ENCODE peak calls at places on chromosomes 11 and 22, in six cellular contexts. O is pancreas; R is CD8-positive, alpha-beta memory T cell; D is colonic mucosa; H is GM23248; I is stomach. T is an unnamed sample. For H3K27me3 and H3K4me1, the result is how much of the 10 kb centered on the place peaks cover.

GRCh38 chr11:94740975-94741707 is 27.0 kb upstream of the AMOTL1 start:
- DNase-seq in O (peak), R (no peak), D (no peak), H (peak), I (no peak), T (no peak)

GRCh38 chr11:102317099-102317767 is at the start of gene BIRC3:
- DNase-seq in O (peak), R (peak), D (peak), H (peak), I (peak), T (peak)

GRCh38 chr22:41555325-41555724 is 5.5 kb upstream of the CSDC2 start:
- DNase-seq in O (no peak), R (no peak), D (no peak), H (no peak), I (no peak), T (no peak)

GRCh38 chr11:78354741-78355705 is 62.6 kb downstream of the GAB2 start:
- DNase-seq in O (no peak), R (no peak), D (no peak), H (peak), I (no peak), T (peak)

GRCh38 chr11:27347949-27348879 is 14.8 kb downstream of the CCDC34 start:
- DNase-seq in O (no peak), R (no peak), D (no peak), H (no peak), I (no peak), T (no peak)

GRCh38 chr22:45887202-45888131 is 89.5 kb downstream of the WNT7B start:
- DNase-seq in O (peak), R (peak), D (no peak), H (no peak), I (peak), T (peak)

GRCh38 chr11:36465449-36466163 is 44.5 kb downstream of the TRAF6 start:
- DNase-seq in O (no peak), R (no peak), D (no peak), H (peak), I (no peak), T (no peak)

GRCh38 chr11:20854214-20854613 is 184.8 kb downstream of the NELL1 start:
- DNase-seq in O (no peak), R (no peak), D (no peak), H (no peak), I (no peak), T (no peak)

GRCh38 chr11:117859061-117859460 is 17.4 kb downstream of the FXYD6 start:
- DNase-seq in O (no peak), R (no peak), D (no peak), H (no peak), I (peak), T (no peak)

DNA sequence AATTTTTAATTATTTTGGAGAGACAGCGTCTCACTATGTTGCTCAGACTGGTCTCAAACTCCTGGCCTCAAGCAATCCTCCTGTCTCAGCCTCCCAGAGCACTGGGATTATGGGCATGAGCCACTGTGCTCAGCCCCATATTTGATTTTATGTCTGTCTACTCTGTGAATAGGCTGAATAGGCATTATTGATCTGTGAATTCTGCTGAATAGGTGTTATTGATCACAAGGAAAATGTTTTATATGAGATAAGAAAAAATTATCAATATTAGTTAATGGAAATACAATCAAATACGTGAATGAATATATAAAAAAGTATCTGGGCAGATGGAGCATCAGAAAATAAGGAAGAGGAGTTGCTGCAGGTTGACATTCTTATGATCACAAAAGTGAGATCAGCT is 483.4 kb upstream of the LARGE1 start:
- DNase-seq in O (no peak), R (no peak), D (no peak), H (no peak), I (no peak), T (no peak)
- H3K27me3 ChIP-seq in O (under half), R (under half), D (under half), H (under half), I (under half), T (under half)

DNA sequence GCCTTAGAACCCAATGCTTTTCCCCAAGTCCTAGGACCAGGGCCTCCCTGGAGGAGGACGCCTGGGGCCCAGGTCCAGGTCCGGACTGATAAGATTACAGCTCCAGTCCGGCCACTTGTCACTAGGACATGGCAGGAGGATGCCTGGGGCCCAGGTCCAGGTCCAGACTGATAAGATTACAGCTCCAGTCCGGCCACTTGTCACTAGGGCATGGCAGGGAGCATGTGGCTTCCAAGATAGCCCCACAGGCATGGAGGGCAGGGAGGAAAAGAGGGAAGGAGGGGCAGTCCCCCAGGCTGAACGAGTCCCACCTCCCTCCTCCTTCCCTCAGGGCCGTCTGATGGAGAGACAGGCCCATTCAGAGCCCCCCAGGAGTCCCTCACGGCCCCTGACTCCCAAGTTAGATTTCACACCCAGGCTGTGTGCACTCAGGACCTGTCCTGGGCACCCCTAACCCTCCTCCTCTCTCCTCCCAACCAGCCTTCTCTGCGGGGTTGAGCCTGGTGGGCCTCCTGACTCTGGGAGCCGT is 1.9 kb downstream of the TSPAN32 start:
- DNase-seq in O (peak), R (no peak), D (no peak), H (no peak), I (peak), T (no peak)
- H3K4me1 ChIP-seq in O (under half), R (half or more), D (under half), H (under half), I (half or more), T (under half)

GRCh38 chr11:65586247-65586630 is 9.4 kb downstream of the KCNK7 start:
- DNase-seq in O (no peak), R (no peak), D (no peak), H (no peak), I (no peak), T (no peak)

GRCh38 chr11:65586676-65587075 is 8.9 kb downstream of the KCNK7 start:
- DNase-seq in O (no peak), R (no peak), D (no peak), H (no peak), I (no peak), T (no peak)

GRCh38 chr11:65584723-65585171 is 8.9 kb downstream of the EHBP1L1 start:
- DNase-seq in O (no peak), R (no peak), D (no peak), H (no peak), I (no peak), T (no peak)

GRCh38 chr11:65584102-65584501 is 8.2 kb downstream of the EHBP1L1 start:
- DNase-seq in O (no peak), R (no peak), D (no peak), H (no peak), I (no peak), T (no peak)

DNA sequence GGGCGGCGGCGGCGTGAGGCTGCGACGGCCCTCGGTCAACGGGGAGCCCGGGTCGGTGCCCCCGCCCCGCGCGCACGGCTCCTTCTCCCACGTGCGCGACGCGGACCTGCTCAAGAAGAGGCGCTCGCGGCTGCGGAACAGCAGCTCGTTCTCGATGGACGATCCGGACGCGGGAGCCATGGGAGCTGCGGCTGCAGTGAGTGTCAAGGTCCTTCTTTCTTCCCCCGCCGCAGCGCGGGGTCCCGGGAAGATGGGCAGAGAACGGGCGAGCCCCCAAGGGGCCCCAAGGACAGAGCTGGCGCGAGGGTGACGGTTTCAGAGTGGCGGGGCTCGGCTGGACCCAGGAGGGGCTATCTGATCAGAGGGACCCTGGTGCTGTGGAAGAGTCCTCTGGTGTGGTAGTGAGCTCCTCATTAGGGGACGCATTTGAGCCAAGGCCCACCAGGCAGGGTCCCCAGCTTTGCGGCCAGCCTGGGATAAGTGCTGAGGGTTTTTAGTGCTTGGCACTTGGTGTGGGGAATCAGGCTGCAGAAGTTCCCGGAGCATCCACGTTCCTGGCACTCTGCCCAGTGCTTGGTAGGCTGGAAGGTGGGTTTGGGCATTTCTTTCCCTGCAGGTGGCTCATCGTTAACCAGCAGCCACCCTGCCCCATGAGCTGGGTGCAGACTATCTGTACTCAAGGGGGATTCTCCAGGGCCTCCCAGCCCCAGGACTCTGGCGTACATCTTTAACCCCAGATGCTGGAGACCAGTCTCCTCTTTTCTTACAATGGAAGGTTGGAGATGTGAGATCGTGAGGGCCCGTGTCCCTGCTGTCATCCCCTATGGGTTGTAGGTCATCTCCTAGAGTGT is 9.8 kb downstream of the EHBP1L1 start:
- DNase-seq in O (no peak), R (no peak), D (no peak), H (no peak), I (no peak), T (no peak)
- H3K4me3 ChIP-seq in O (no peak), R (no peak), D (no peak), H (no peak), I (no peak), T (no peak)

GRCh38 chr11:119952441-119952840 is 185.5 kb downstream of the TRIM29 start:
- DNase-seq in O (no peak), R (no peak), D (no peak), H (no peak), I (no peak), T (no peak)
- H3K27me3 ChIP-seq in O (under half), R (under half), D (under half), H (half or more), I (under half), T (under half)

DNA sequence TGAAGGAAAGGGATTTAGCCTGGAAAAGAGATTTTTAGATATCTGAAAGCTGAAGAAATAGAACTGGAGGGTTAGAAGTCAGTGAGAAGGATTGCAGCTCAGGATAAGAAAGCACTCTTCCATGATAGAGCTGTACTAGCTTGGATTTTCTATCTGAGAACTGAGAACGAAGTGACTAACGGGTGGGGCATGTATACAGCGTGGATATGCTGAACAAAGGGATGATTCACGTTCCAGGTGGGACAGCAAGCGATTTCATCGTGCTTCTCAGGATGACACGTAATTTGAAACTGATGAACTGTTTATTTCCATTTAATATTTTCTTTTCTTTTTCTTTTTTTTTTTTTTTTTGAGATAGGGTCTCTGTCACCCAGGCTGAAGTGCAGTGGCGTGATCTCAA is 53.0 kb downstream of the GRAMD1B start:
- DNase-seq in O (no peak), R (no peak), D (no peak), H (peak), I (no peak), T (no peak)
- H3K4me1 ChIP-seq in O (under half), R (under half), D (under half), H (under half), I (under half), T (under half)

GRCh38 chr11:58471892-58472291 is 29.9 kb upstream of the OR5B12 start:
- DNase-seq in O (no peak), R (no peak), D (no peak), H (no peak), I (no peak), T (no peak)

GRCh38 chr11:58465690-58466089 is 23.7 kb upstream of the OR5B12 start:
- DNase-seq in O (no peak), R (no peak), D (no peak), H (peak), I (no peak), T (no peak)

GRCh38 chr11:58466293-58466692 is 24.3 kb upstream of the OR5B12 start:
- DNase-seq in O (no peak), R (no peak), D (no peak), H (peak), I (no peak), T (no peak)
- H3K4me3 ChIP-seq in O (no peak), R (no peak), D (no peak), H (no peak), I (no peak), T (no peak)

DNA sequence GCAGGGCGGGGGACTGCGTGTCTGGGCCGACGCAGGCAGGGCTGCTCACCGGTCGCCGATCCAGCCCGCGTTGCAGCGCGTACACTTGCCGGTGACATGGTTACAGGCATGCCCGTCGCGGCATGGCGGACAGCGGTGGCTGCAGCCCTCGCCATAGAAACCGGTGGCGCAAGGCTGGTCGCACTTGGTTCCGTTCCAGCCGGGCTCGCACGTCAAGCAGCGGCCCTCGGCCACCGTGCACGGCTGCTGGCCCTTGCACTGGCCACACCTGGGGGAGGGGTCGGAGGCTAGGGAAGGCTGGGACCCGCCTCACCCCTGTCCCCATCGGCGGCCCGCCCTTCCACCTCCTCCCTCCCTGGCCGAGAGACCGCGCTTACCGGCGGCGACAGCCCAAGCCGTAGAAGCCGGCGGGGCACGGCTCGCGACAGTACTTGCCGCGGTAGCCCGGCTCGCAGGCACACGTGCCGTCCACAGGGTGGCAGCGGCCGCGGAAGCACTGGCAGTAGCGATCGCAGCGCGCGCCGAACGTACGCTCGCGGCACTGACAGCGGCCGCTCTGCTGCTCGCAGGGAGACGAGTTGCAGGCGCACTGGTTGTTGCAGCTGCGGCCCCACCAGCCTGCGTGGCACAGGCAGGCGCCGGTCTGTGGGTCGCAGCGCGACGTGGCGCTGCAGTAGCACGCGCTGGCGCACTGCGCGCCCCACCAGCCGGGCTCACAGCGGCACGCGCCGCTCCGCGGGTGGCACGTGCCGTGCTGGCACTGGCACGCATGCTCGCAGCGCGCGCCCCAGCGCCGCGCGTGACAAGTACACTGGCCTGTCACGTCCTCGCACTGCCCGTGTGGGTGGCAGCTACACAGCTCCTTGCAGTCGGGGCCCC is 6.7 kb downstream of the SCARF2 start:
- DNase-seq in O (no peak), R (peak), D (peak), H (peak), I (peak), T (no peak)
- H3K27me3 ChIP-seq in O (under half), R (under half), D (half or more), H (under half), I (half or more), T (under half)

DNA sequence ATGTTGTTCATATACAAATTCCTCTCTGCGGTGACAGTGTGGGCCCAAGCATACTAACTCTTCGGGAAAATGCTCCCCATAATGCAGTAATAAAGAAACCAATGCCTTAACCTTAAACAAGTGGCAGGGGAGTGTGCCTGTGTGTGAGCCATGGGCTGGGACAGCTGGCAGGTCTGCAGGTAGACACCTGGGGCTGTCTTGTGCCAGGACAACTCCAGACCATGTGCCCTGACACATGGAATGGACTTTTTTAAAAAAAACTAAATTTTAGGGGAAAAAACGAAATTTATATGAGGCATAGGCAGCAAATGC is 70.9 kb downstream of the ETS1 start:
- DNase-seq in O (no peak), R (no peak), D (no peak), H (no peak), I (no peak), T (no peak)
- H3K4me1 ChIP-seq in O (half or more), R (under half), D (under half), H (under half), I (half or more), T (under half)

GRCh38 chr11:70833554-70833953 is 418.8 kb downstream of the SHANK2 start:
- DNase-seq in O (no peak), R (no peak), D (no peak), H (no peak), I (no peak), T (no peak)
- H3K4me3 ChIP-seq in O (no peak), R (no peak), D (no peak), H (no peak), I (no peak), T (no peak)